ENCODE peak calls at places on chromosomes 16 and 17, in four cellular contexts. One of them, this sample, is unnamed.

GRCh38 chr17:49715717-49716279 is 8.0 kb upstream of the SLC35B1 start:
- DNase-seq in H1: no peak
- DNase-seq in K562: no peak
- DNase-seq in HCT116: no peak
- DNase-seq in this sample: no peak

GRCh38 chr17:66944365-66945203 is 19.9 kb upstream of the CACNG4 start:
- DNase-seq in HCT116: no peak
- DNase-seq in K562: no peak
- DNase-seq in H1: no peak
- DNase-seq in this sample: no peak

GRCh38 chr17:32953883-32954282 is 25.9 kb downstream of the TMEM98 start:
- DNase-seq in K562: no peak
- DNase-seq in H1: no peak
- DNase-seq in HCT116: no peak
- DNase-seq in this sample: no peak

GRCh38 chr17:80414508-80414802 is 512 bp upstream of the ENDOV start:
- DNase-seq in HCT116: no peak
- DNase-seq in K562: peak; percentile 26
- DNase-seq in H1: no peak
- DNase-seq in this sample: no peak

GRCh38 chr16:67966549-67967182 is 1.8 kb downstream of the SLC12A4 start:
- DNase-seq in H1: no peak
- DNase-seq in K562: peak; percentile 58
- DNase-seq in HCT116: peak; percentile 24
- DNase-seq in this sample: no peak

GRCh38 chr16:29815032-29815721 is 775 bp upstream of the PAGR1 start:
- DNase-seq in HCT116: no peak
- DNase-seq in H1: no peak
- DNase-seq in K562: no peak
- DNase-seq in this sample: no peak

GRCh38 chr17:61451538-61452300 is 503 bp upstream of the TBX4 start:
- DNase-seq in HCT116: no peak
- DNase-seq in K562: no peak
- DNase-seq in H1: no peak
- DNase-seq in this sample: no peak

GRCh38 chr17:61409301-61410099 is 9.9 kb downstream of the TBX2 start:
- DNase-seq in HCT116: peak; percentile 36
- DNase-seq in H1: no peak
- DNase-seq in K562: peak; percentile 83
- DNase-seq in this sample: no peak

GRCh38 chr16:89598199-89598598 is 15.2 kb upstream of the DPEP1 start:
- DNase-seq in K562: no peak
- DNase-seq in HCT116: no peak
- DNase-seq in H1: no peak
- DNase-seq in this sample: no peak

GRCh38 chr16:88064889-88065746 is 113.9 kb downstream of the BANP start:
- DNase-seq in K562: no peak
- DNase-seq in HCT116: no peak
- DNase-seq in H1: no peak
- DNase-seq in this sample: no peak

GRCh38 chr17:42016411-42016831 is 818 bp downstream of the DNAJC7 start:
- DNase-seq in HCT116: no peak
- DNase-seq in H1: no peak
- DNase-seq in K562: no peak
- DNase-seq in this sample: no peak

GRCh38 chr16:89288966-89289365 is 71.5 kb downstream of the ZNF778 start:
- DNase-seq in HCT116: no peak
- DNase-seq in K562: no peak
- DNase-seq in H1: no peak
- DNase-seq in this sample: no peak

GRCh38 chr16:26765087-26765486 is 301.6 kb upstream of the C16orf82 start:
- DNase-seq in K562: peak; percentile 28
- DNase-seq in HCT116: no peak
- DNase-seq in H1: no peak
- DNase-seq in this sample: no peak

DNA sequence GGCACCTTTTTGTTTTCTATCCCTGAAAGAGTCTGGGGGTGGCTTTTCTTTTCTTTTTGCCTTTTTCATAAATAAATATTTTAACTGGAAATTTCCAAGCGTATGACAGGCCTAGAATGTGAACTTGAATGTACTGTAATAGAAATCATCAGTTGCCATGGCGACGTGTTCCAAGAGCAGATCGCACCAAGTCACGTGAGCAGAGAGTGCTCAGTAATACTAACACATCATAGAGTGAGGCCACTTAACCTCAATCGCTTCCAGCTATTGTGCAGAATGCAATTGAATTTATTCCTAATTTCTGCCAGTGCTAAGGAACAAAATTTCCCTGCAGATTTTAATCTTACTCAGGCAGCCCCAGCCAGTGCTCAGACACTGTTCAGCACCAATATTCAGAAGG is 26.1 kb upstream of the PMFBP1 start:
- DNase-seq in H1: no peak
- DNase-seq in K562: no peak
- DNase-seq in HCT116: no peak
- DNase-seq in this sample: no peak
- TF ChIP-seq EGR1 in H1: no peak
- TF ChIP-seq EGR1 in K562: no peak
- TF ChIP-seq EGR1 in HCT116: no peak
- TF ChIP-seq EGR1 in this sample: no peak

GRCh38 chr17:12097326-12097725 is 76.6 kb downstream of the MAP2K4 start:
- DNase-seq in H1: no peak
- DNase-seq in K562: no peak
- DNase-seq in HCT116: no peak
- DNase-seq in this sample: no peak
- TF ChIP-seq EGR1 in H1: no peak
- TF ChIP-seq EGR1 in K562: no peak
- TF ChIP-seq EGR1 in HCT116: no peak
- TF ChIP-seq EGR1 in this sample: no peak

GRCh38 chr17:45857977-45858708 is 13.5 kb downstream of the SPPL2C start:
- DNase-seq in H1: no peak
- DNase-seq in K562: no peak
- DNase-seq in HCT116: no peak
- DNase-seq in this sample: no peak
- TF ChIP-seq EGR1 in H1: no peak
- TF ChIP-seq EGR1 in K562: no peak
- TF ChIP-seq EGR1 in HCT116: no peak
- TF ChIP-seq EGR1 in this sample: no peak

DNA sequence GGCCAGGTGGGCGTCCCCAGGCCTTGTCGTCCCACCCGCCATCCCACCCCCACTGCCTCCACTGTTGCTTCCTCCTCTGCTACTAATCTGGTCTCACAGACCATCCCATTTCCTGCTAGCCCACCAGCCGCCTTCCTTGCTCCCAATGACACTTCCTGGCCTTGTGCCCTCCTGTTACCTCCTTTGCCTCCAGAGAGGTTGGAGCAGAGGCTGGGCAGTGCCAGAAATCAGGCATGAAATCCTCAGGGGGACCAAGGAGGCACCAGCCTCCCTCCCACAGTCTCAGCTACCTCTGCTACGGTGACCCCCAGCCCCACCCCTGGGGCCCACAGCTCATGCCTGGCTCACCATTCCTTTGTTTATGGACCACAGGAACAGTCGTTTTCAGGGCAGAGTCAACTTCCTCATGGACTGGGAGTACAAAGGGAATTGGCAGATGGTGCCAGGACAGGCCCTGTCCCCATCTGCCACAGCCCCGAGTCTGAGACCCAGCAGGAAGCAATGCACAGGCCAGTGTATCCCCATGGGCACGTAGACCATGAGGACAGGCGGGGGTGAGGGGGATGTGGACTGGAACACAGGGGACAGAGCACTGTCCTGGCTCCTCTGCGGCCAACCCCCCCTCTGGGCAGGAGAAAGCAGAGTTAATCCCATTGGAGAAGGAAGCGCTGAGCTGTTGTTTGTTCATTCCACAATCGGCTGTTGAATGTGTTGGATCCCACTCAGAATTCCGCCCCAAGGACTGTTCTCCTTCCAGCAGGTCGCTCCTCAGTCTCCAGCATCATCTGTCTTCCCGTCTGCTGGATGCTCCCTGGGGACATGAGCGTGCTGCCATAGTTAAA is 2.2 kb upstream of the CDH5 start:
- DNase-seq in K562: no peak
- DNase-seq in HCT116: no peak
- DNase-seq in H1: no peak
- DNase-seq in this sample: no peak
- TF ChIP-seq EGR1 in K562: no peak
- TF ChIP-seq EGR1 in HCT116: no peak
- TF ChIP-seq EGR1 in H1: no peak
- TF ChIP-seq EGR1 in this sample: no peak

DNA sequence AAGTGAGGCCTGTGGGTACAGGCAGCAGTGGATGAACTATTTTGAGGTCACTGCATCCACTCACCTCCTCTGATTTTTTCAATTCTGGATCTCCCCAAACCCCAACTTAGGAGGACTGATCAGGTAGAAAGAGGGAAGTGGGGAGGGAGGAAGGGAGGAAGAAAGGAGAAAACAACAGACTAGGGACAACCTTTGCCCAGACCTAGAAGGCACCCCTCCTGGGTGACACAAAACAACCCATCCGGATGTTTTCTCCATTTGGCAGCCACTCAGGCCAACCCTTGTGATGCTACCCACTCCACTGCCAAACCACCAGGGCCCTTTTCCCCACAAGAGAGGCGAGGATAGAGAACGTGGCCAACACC is 2.7 kb downstream of the ORMDL3 start:
- DNase-seq in K562: no peak
- DNase-seq in HCT116: no peak
- DNase-seq in H1: no peak
- DNase-seq in this sample: no peak
- TF ChIP-seq EGR1 in K562: no peak
- TF ChIP-seq EGR1 in HCT116: no peak
- TF ChIP-seq EGR1 in H1: no peak
- TF ChIP-seq EGR1 in this sample: no peak

GRCh38 chr17:68531252-68531651 is 19.0 kb downstream of the PRKAR1A start:
- DNase-seq in H1: no peak
- DNase-seq in K562: no peak
- DNase-seq in HCT116: no peak
- DNase-seq in this sample: no peak
- TF ChIP-seq EGR1 in H1: no peak
- TF ChIP-seq EGR1 in K562: no peak
- TF ChIP-seq EGR1 in HCT116: no peak
- TF ChIP-seq EGR1 in this sample: no peak

GRCh38 chr16:526181-527014 is 1.1 kb upstream of the CAPN15 start:
- DNase-seq in H1: no peak
- DNase-seq in HCT116: no peak
- DNase-seq in K562: peak; percentile 43
- DNase-seq in this sample: no peak

GRCh38 chr16:529012-529575 is 1.6 kb downstream of the CAPN15 start:
- DNase-seq in K562: no peak
- DNase-seq in H1: no peak
- DNase-seq in HCT116: no peak
- DNase-seq in this sample: no peak

GRCh38 chr16:530111-530817 is 2.8 kb downstream of the CAPN15 start:
- DNase-seq in K562: no peak
- DNase-seq in H1: no peak
- DNase-seq in HCT116: no peak
- DNase-seq in this sample: no peak

GRCh38 chr16:527015-527903 is at the start of gene CAPN15:
- DNase-seq in K562: peak; percentile 88
- DNase-seq in H1: no peak
- DNase-seq in HCT116: peak; percentile 32
- DNase-seq in this sample: peak; percentile 33

DNA sequence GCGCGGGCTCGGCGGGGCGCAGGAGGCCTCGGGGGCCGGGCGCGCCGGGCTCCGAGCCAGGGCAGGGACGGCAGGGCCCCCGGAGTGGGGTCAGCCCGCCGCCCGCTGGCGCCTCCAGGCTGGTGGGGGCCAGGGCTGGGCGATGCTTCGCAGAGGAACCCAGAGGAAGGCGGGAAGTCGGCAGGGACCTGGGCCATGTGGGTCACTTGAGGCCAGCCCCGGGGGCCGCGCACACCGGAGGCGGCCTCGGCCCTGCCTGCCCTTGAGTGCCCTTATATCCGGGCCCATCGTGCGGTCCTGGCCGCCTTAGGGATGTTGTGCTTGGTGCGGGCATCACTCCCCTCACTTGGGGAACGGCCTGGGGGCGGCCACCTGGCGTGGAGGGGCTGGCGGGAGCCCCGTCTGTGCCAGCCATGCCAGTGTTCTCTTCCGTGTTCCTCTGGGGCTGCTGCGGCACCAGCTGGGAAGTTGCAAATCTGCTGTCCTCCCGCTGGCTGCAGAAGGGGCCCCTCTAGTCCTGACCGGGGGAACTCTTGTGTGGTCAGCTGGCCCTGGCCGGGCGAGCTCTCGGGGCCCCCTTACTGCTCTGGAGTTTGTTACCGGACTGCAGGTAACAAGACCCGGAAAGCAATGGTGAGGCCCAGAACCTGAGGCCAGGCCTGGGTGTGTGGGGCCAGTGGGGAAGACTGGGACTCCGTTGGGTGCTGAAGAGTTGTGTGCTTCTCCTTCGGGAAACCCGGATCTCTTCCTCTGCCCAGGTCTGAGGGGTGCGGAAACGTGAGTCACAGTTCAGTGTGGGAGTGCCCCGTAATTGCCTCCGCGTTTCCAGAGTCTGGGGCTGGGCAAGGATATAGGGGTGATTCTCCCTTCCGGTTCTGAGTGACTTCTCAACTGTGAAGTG is 849 bp downstream of the CAPN15 start:
- DNase-seq in H1: no peak
- DNase-seq in HCT116: no peak
- DNase-seq in K562: peak; percentile 60
- DNase-seq in this sample: no peak
- TF ChIP-seq EGR1 in H1: no peak
- TF ChIP-seq EGR1 in HCT116: no peak
- TF ChIP-seq EGR1 in K562: peak; percentile 69
- TF ChIP-seq EGR1 in this sample: peak; percentile 6

GRCh38 chr16:8855051-8855786 is 13.6 kb downstream of the CARHSP1 start:
- DNase-seq in K562: peak; percentile 54
- DNase-seq in HCT116: no peak
- DNase-seq in H1: no peak
- DNase-seq in this sample: no peak
- TF ChIP-seq EGR1 in K562: no peak
- TF ChIP-seq EGR1 in HCT116: no peak
- TF ChIP-seq EGR1 in H1: no peak
- TF ChIP-seq EGR1 in this sample: no peak

DNA sequence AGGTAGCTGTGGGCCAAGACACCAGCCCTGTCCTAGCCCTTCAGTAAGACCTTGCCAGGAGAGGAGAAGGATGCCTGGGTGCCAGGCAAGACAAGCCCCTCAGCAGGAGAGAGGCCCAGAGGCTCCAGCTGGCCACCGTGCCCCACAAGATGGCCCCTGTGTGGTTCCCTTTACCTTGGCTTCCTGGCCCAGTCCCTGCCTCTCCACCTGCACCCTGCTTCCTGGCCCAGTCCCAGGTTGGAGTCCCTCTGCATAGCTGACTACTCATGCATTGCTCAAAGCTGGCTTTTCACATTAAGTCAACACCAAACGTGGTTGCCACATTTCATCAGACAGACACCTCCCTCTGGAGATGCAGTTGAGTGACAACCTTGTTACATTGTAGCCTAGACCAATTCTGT is 4.0 kb downstream of the SYNGR3 start:
- DNase-seq in K562: no peak
- DNase-seq in H1: no peak
- DNase-seq in HCT116: no peak
- DNase-seq in this sample: no peak
- TF ChIP-seq EGR1 in K562: no peak
- TF ChIP-seq EGR1 in H1: no peak
- TF ChIP-seq EGR1 in HCT116: no peak
- TF ChIP-seq EGR1 in this sample: no peak